ENCODE peak calls at places on chromosomes 1 and 21, in seven cellular contexts. X, D, J, V, P, B and S are unnamed samples.

GRCh38 chr21:32155226-32155625 is 123.6 kb downstream of the MIS18A start:
- DNase-seq in X (no peak), D (no peak), J (no peak), V (no peak), P (no peak), B (no peak), S (no peak)

GRCh38 chr1:26771643-26772321 is 16.0 kb upstream of the PIGV start:
- DNase-seq in X (peak), D (no peak), J (peak), V (no peak), P (peak), B (no peak), S (no peak)

GRCh38 chr1:151311589-151312331 is 15.5 kb downstream of the PI4KB start:
- DNase-seq in X (peak), D (no peak), J (peak), V (no peak), P (peak), B (no peak), S (peak)

GRCh38 chr1:60886090-60886489 is 196.3 kb upstream of the NFIA start:
- DNase-seq in X (no peak), D (no peak), J (no peak), V (no peak), P (no peak), B (no peak), S (no peak)

GRCh38 chr1:151494741-151495281 is 16.4 kb upstream of the CGN start:
- DNase-seq in X (peak), D (no peak), J (peak), V (no peak), P (peak), B (no peak), S (no peak)

GRCh38 chr1:57192256-57192655 is 226.4 kb upstream of the C8B start:
- DNase-seq in X (no peak), D (no peak), J (no peak), V (no peak), P (no peak), B (peak), S (no peak)

GRCh38 chr1:53108646-53109580 is 33.5 kb downstream of the SLC1A7 start:
- DNase-seq in X (peak), D (no peak), J (no peak), V (no peak), P (peak), B (no peak), S (no peak)

GRCh38 chr21:41377715-41378114 is 15.9 kb downstream of the MX2 start:
- DNase-seq in X (no peak), D (no peak), J (no peak), V (no peak), P (no peak), B (no peak), S (no peak)

GRCh38 chr1:241888232-241888631 is 40.2 kb downstream of the EXO1 start:
- DNase-seq in X (peak), D (no peak), J (no peak), V (no peak), P (no peak), B (no peak), S (no peak)

GRCh38 chr1:46577671-46578070 is 26.2 kb upstream of the KNCN start:
- DNase-seq in X (no peak), D (no peak), J (no peak), V (no peak), P (no peak), B (no peak), S (no peak)

GRCh38 chr1:174875306-174875705 is 124.4 kb upstream of the CACYBP start:
- DNase-seq in X (no peak), D (no peak), J (no peak), V (no peak), P (no peak), B (no peak), S (peak)

GRCh38 chr1:176789571-176790090 is 326.7 kb downstream of the PAPPA2 start:
- DNase-seq in X (no peak), D (no peak), J (no peak), V (no peak), P (peak), B (no peak), S (no peak)

GRCh38 chr1:40383488-40384412 is 10.2 kb downstream of the SMAP2 start:
- DNase-seq in X (peak), D (no peak), J (no peak), V (no peak), P (peak), B (no peak), S (no peak)

GRCh38 chr1:37177230-37177864 is 143.0 kb upstream of the GRIK3 start:
- DNase-seq in X (peak), D (no peak), J (peak), V (peak), P (no peak), B (no peak), S (no peak)

GRCh38 chr1:71303617-71304041 is 222.8 kb upstream of the ZRANB2 start:
- DNase-seq in X (no peak), D (no peak), J (no peak), V (no peak), P (peak), B (no peak), S (no peak)

GRCh38 chr1:231778009-231778719 is 151.6 kb downstream of the DISC1 start:
- DNase-seq in X (peak), D (no peak), J (peak), V (no peak), P (no peak), B (no peak), S (no peak)

GRCh38 chr1:231770776-231771175 is 144.2 kb downstream of the DISC1 start:
- DNase-seq in X (no peak), D (no peak), J (no peak), V (no peak), P (no peak), B (no peak), S (no peak)

GRCh38 chr1:231779081-231779480 is 152.5 kb downstream of the DISC1 start:
- DNase-seq in X (no peak), D (no peak), J (no peak), V (no peak), P (no peak), B (no peak), S (no peak)

GRCh38 chr1:231776006-231776707 is 149.6 kb downstream of the DISC1 start:
- DNase-seq in X (no peak), D (no peak), J (no peak), V (no peak), P (no peak), B (no peak), S (no peak)

GRCh38 chr1:231774719-231775322 is 148.2 kb downstream of the DISC1 start:
- DNase-seq in X (peak), D (no peak), J (no peak), V (no peak), P (no peak), B (no peak), S (no peak)
- H3K27ac ChIP-seq in X (no peak), D (no peak), J (no peak), V (no peak), P (no peak), B (no peak), S (no peak)

GRCh38 chr1:22970096-22970495 is 2.6 kb downstream of the LACTBL1 start:
- DNase-seq in X (no peak), D (no peak), J (no peak), V (no peak), P (no peak), B (no peak), S (no peak)
- H3K27ac ChIP-seq in X (no peak), D (no peak), J (no peak), V (no peak), P (no peak), B (no peak), S (no peak)

GRCh38 chr1:207283421-207283820 is 38.1 kb upstream of the CD55 start:
- DNase-seq in X (no peak), D (no peak), J (no peak), V (no peak), P (no peak), B (no peak), S (no peak)

GRCh38 chr1:207282049-207282448 is 39.4 kb upstream of the CD55 start:
- DNase-seq in X (peak), D (no peak), J (no peak), V (no peak), P (peak), B (no peak), S (no peak)

GRCh38 chr1:207286747-207287528 is 34.5 kb upstream of the CD55 start:
- DNase-seq in X (no peak), D (no peak), J (no peak), V (no peak), P (no peak), B (no peak), S (no peak)

GRCh38 chr1:207282496-207283380 is 38.7 kb upstream of the CD55 start:
- DNase-seq in X (peak), D (no peak), J (no peak), V (no peak), P (peak), B (no peak), S (no peak)

GRCh38 chr1:207284209-207284892 is 37.1 kb upstream of the CD55 start:
- DNase-seq in X (no peak), D (no peak), J (no peak), V (no peak), P (no peak), B (no peak), S (no peak)
- H3K27ac ChIP-seq in X (no peak), D (no peak), J (no peak), V (no peak), P (no peak), B (no peak), S (no peak)

GRCh38 chr1:41953291-41953690 is 34.6 kb upstream of the HIVEP3 start:
- DNase-seq in X (no peak), D (no peak), J (no peak), V (no peak), P (no peak), B (no peak), S (no peak)

GRCh38 chr1:41955461-41956159 is 36.9 kb upstream of the HIVEP3 start:
- DNase-seq in X (peak), D (no peak), J (peak), V (no peak), P (peak), B (peak), S (no peak)

GRCh38 chr1:41957568-41957967 is 38.8 kb upstream of the HIVEP3 start:
- DNase-seq in X (peak), D (no peak), J (no peak), V (no peak), P (no peak), B (no peak), S (no peak)

GRCh38 chr1:41952208-41952607 is 33.5 kb upstream of the HIVEP3 start:
- DNase-seq in X (no peak), D (no peak), J (no peak), V (no peak), P (no peak), B (no peak), S (no peak)

GRCh38 chr1:41954533-41954944 is 35.8 kb upstream of the HIVEP3 start:
- DNase-seq in X (peak), D (no peak), J (no peak), V (no peak), P (peak), B (no peak), S (no peak)
- H3K27ac ChIP-seq in X (no peak), D (no peak), J (peak), V (no peak), P (peak), B (no peak), S (no peak)

DNA sequence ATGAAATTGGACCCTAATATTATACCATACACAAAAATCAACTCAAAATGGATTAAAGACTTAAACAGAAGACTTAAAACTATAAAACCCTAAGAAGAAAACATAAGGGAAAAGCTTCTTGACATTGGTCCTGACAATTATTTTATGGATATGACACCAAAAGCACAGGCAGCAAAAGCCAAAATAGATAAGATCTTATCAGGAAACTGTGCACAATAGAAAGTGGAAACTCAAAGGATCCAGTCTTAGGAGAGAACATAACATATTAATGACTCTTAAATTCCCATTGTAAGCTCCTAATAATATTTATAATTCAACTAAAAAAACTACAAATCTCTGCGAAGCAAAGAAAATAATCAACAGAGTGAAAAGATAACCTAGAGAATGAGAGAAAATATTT is 39.8 kb downstream of the RGS13 start:
- DNase-seq in X (no peak), D (no peak), J (no peak), V (no peak), P (no peak), B (no peak), S (no peak)
- H3K27ac ChIP-seq in X (no peak), D (no peak), J (no peak), V (no peak), P (no peak), B (no peak), S (no peak)

DNA sequence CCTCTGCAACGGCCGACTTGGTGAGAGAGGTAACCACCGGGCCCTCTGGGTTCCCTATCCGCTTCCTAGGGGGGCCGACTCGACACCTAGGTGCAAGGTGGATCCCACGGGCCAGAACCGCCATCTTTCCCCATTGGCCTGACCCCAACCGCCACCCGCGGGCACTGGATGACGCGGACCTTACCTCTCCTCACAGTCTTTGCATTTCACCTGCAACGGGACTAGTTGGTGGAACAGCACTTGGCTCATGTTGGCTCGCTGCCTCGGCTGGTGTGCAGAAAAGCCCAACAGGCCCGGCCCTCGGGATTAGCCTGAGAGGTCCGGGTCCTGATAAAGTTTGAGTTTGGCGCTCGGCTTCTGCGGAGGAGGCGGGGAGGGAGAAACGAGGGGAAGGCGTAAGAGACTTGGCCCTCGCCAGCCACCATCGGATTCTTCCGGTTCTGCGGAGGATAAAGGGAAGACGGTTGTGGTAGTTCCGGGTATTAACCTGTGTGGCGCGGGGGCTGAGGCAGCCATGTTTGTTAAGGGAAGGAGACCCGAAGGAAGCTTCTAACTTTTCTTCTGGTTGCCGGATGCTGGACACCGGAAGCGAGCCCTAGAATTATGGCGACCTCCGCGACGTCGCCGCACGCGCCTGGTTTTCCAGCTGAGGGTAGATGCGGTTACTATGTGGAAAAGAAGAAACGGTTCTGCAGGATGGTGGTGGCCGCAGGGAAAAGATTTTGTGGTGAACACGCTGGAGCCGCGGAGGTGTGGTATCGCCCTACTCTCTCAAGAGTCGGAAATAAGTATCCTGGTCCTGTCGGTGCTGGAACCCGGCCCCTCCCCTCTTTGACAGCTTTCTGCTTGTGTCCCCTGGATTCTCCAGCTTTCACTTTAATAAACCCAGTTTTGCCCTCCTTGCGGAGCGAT is at the start of the genes SASS6 and TRMT13:
- DNase-seq in X (peak), D (peak), J (peak), V (peak), P (peak), B (peak), S (peak)
- H3K27ac ChIP-seq in X (peak), D (peak), J (peak), V (peak), P (peak), B (peak), S (peak)

GRCh38 chr1:33173091-33173490 is 8.8 kb downstream of the TRIM62 start:
- DNase-seq in X (no peak), D (no peak), J (no peak), V (no peak), P (no peak), B (no peak), S (no peak)

GRCh38 chr1:33168556-33169289 is 13.1 kb downstream of the TRIM62 start:
- DNase-seq in X (no peak), D (no peak), J (no peak), V (no peak), P (no peak), B (no peak), S (no peak)

GRCh38 chr1:33170351-33171274 is 11.2 kb downstream of the TRIM62 start:
- DNase-seq in X (peak), D (no peak), J (no peak), V (no peak), P (no peak), B (no peak), S (no peak)

GRCh38 chr1:33169290-33170055 is 12.4 kb downstream of the TRIM62 start:
- DNase-seq in X (peak), D (no peak), J (no peak), V (peak), P (no peak), B (no peak), S (no peak)

DNA sequence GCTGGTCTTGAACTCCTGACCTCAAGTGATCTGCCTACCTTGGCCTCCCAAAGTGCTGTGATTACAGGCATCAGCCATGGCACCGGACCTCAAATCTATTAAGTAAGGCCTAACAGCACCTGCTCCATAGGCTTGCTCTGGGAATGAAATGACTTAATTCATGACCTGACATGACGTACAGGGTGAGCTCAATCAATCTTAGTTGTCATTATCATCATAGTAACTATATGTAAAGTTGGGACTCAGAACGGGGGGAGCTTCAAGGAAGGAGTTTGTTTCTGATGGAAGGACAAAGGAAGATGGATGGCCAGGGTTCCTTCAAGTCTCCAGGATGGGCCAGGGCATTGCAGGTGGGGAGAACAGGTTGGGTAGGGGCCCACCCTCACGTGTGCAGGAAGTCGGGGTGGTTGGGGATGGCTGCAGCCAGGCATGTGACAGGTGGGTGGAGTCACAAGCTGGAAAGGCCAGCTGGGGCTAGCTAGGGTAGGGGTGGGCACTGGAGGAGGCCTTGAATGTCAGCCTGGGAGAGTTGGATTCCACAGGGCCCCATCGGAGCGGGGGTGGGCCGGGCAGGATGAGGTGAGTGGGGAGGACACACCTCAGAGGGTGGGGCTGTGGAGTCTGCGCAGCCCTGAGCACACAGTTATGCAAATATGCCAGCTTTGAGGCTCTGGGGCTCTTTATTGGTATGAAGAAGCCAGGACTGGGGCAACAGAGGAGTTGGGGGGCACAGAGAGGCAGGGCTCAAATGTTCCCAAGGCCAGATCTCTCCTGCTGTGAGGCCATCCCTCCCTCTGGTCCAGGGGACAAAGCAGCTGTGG is 9.6 kb downstream of the TRIM62 start:
- DNase-seq in X (no peak), D (no peak), J (no peak), V (no peak), P (no peak), B (no peak), S (no peak)
- H3K27ac ChIP-seq in X (no peak), D (no peak), J (no peak), V (peak), P (no peak), B (no peak), S (no peak)

GRCh38 chr1:115051850-115052249 is 22.2 kb downstream of the TSHB start:
- DNase-seq in X (no peak), D (no peak), J (no peak), V (no peak), P (no peak), B (no peak), S (no peak)

GRCh38 chr1:115060501-115060900 is 28.8 kb downstream of the TSPAN2 start:
- DNase-seq in X (no peak), D (no peak), J (no peak), V (no peak), P (no peak), B (no peak), S (no peak)

GRCh38 chr1:115057661-115058249 is 28.1 kb downstream of the TSHB start:
- DNase-seq in X (no peak), D (no peak), J (no peak), V (no peak), P (no peak), B (no peak), S (no peak)

GRCh38 chr1:115052454-115053083 is 22.9 kb downstream of the TSHB start:
- DNase-seq in X (peak), D (no peak), J (peak), V (peak), P (peak), B (peak), S (peak)

DNA sequence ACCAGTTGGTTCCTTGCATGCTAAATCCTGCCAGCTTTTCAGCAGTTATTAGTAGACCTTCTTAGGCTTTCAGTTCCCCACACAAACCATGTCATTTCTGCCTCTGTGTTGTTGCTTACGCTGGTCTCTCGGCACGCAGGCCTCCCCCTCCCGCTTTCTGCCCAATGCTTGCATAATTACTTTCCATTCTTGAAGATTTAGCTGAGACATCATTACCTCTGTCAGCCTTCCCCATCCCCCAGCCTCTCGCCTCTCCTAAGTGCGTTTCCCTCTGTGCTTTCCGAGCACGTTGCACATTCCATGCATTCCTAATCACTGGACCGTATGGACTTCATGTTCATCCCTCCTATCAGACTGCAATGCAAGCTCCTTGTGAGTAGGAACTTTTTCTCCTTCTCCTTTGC is 26.8 kb downstream of the TSHB start:
- DNase-seq in X (peak), D (no peak), J (no peak), V (no peak), P (peak), B (peak), S (no peak)
- H3K27ac ChIP-seq in X (peak), D (no peak), J (no peak), V (no peak), P (peak), B (peak), S (no peak)

DNA sequence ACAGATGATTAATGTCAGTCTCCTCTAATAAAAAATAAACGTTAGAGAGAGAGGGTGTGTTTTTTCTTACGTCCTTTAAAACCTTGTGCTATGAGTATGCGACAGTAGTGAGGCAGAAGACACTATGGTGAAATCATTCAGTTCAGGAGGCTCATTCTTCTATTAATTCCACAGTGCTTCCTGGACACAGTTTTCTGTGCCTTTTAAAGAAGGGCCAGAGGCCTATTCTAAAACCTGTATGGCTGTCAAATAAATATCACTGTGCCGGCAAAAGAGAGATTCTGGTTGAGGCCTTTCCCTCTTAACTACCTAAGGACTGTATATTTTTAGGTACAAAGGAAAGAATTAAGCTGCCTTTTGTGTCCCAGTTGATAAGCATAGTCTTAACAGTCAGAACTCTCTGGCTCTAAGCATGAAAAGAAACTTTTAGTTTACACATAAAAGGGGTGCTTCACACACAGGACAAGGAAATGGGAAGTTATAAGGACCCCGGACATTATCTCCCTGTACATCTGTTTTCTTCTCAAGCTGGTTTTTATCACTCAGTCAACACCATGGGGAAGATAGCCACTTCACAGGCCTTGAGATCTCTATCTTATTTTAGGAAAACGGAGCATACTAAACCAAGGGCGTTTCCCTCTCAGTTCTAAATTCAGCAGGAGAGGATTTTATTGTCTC is 71.2 kb upstream of the HSPA13 start:
- DNase-seq in X (no peak), D (no peak), J (no peak), V (no peak), P (no peak), B (no peak), S (no peak)
- H3K27ac ChIP-seq in X (peak), D (no peak), J (no peak), V (no peak), P (no peak), B (no peak), S (no peak)